ENCODE peak calls at places on chromosomes 2 and 18, in five cellular contexts. U, R, D, S and B are unnamed samples.

GRCh38 chr2:43559391-43560230 is 36.2 kb downstream of the THADA start:
- DNase-seq in R (peak), U (no peak), D (no peak), S (no peak), B (no peak)

GRCh38 chr2:160343404-160343803 is 143.3 kb upstream of the ITGB6 start:
- DNase-seq in R (no peak), D (no peak), U (no peak), S (no peak), B (no peak)

GRCh38 chr2:172985139-172985874 is 90.3 kb upstream of the MAP3K20 start:
- DNase-seq in S (no peak), R (no peak), D (peak), U (peak), B (no peak)

GRCh38 chr18:36194719-36195315 is 7.5 kb downstream of the MOCOS start:
- DNase-seq in R (no peak), U (no peak), S (no peak), D (no peak), B (no peak)

GRCh38 chr18:45081579-45082181 is 401.0 kb downstream of the SETBP1 start:
- DNase-seq in U (no peak), R (no peak), D (peak), S (no peak), B (no peak)

GRCh38 chr2:61471905-61472805 is 1.3 kb upstream of the USP34 start:
- DNase-seq in D (peak), U (no peak), S (no peak), R (peak), B (peak)

GRCh38 chr2:173943738-173944137 is 21.4 kb downstream of the SP3 start:
- DNase-seq in R (no peak), D (no peak), S (no peak), U (no peak), B (no peak)

GRCh38 chr2:20143263-20143662 is 81.7 kb downstream of the SDC1 start:
- DNase-seq in U (no peak), S (no peak), D (peak), R (no peak), B (no peak)

GRCh38 chr2:213246665-213247281 is 37.5 kb upstream of the SPAG16 start:
- DNase-seq in D (peak), S (peak), R (no peak), U (no peak), B (peak)

GRCh38 chr18:68024716-68025115 is 508.2 kb upstream of the DSEL start:
- DNase-seq in U (no peak), S (no peak), D (peak), R (no peak), B (no peak)

GRCh38 chr2:74944987-74945782 is 13.3 kb upstream of the POLE4 start:
- DNase-seq in S (no peak), D (peak), R (peak), U (no peak), B (no peak)

GRCh38 chr2:28358668-28359201 is 33.9 kb upstream of the FOSL2 start:
- DNase-seq in R (no peak), U (no peak), S (no peak), D (no peak), B (no peak)

GRCh38 chr2:9658972-9659371 is 28.2 kb upstream of the YWHAQ start:
- DNase-seq in D (no peak), U (no peak), R (no peak), S (no peak), B (no peak)

GRCh38 chr2:239225456-239225855 is 175.4 kb downstream of the HDAC4 start:
- DNase-seq in S (no peak), R (no peak), U (no peak), D (no peak), B (no peak)

GRCh38 chr2:126790987-126791780 is 107.5 kb upstream of the TEX51 start:
- DNase-seq in U (no peak), S (no peak), R (no peak), D (no peak), B (no peak)
- TF ChIP-seq CTCF in U (no peak), S (no peak), R (no peak), D (no peak), B (no peak)

DNA sequence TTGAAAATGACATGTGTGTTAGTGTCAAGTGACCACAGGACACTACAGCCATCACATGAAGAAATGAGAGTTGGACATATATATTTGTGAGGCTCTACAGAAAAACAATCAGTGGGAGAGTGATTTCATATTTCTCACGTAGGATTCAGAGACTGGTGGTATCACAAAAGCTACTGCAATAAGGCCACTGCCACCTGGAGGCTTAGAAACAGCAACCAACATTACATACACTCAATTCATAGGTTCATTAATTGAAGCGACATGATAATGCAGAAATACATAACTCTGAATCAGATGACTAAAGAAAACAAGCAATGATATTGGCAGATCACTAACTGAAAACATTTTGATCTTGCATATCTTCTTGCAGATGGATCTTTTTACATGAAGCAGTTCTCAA is 248.1 kb upstream of the KLHL14 start:
- DNase-seq in U (no peak), D (no peak), S (no peak), R (no peak), B (no peak)
- TF ChIP-seq CTCF in U (no peak), D (no peak), S (no peak), R (no peak), B (no peak)

GRCh38 chr2:231409773-231410172 is 14.3 kb downstream of the B3GNT7 start:
- DNase-seq in S (no peak), D (no peak), R (no peak), U (no peak), B (no peak)

GRCh38 chr2:231411871-231412615 is 16.5 kb downstream of the B3GNT7 start:
- DNase-seq in U (peak), D (peak), S (peak), R (peak), B (peak)

GRCh38 chr2:231412616-231412963 is 17.1 kb downstream of the B3GNT7 start:
- DNase-seq in U (no peak), D (no peak), S (no peak), R (no peak), B (no peak)

GRCh38 chr2:231411237-231411636 is 15.7 kb downstream of the B3GNT7 start:
- DNase-seq in D (no peak), S (no peak), U (no peak), R (no peak), B (no peak)

GRCh38 chr2:231410293-231411004 is 14.9 kb downstream of the B3GNT7 start:
- DNase-seq in S (no peak), U (no peak), D (no peak), R (no peak), B (no peak)
- TF ChIP-seq CTCF in S (peak), U (no peak), D (peak), R (no peak), B (no peak)

GRCh38 chr2:40809156-40809555 is 357.3 kb upstream of the SLC8A1 start:
- DNase-seq in R (no peak), U (no peak), S (no peak), D (no peak), B (no peak)

DNA sequence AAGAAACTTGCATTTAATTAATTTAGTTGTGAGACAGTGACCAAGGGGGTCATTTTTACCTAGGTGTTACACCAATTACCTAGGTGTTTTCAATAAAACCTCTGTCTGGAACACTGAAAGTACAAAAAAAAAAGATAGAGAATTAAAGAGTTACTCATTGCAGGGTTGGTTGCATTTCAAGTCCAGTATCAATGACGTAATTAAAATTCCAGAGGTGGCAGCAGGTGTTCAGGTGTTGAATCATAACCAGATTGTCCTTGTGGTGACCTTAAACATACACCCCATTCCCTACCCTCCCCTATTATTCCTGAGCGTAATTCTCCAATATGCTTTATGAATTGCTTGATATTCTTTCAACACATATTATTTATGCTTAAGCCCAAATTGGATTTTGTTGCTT is 352.0 kb upstream of the SLC8A1 start:
- DNase-seq in D (no peak), S (no peak), R (no peak), U (no peak), B (no peak)
- TF ChIP-seq CTCF in D (no peak), S (no peak), R (no peak), U (no peak), B (no peak)

GRCh38 chr2:226795281-226796011 is 4.2 kb downstream of the IRS1 start:
- DNase-seq in D (no peak), S (no peak), U (no peak), R (no peak), B (no peak)
- TF ChIP-seq CTCF in D (peak), S (no peak), U (no peak), R (no peak), B (no peak)

GRCh38 chr2:152555048-152555447 is 162.2 kb downstream of the PRPF40A start:
- DNase-seq in R (no peak), S (no peak), U (no peak), D (peak), B (no peak)
- TF ChIP-seq CTCF in R (no peak), S (peak), U (no peak), D (peak), B (no peak)

DNA sequence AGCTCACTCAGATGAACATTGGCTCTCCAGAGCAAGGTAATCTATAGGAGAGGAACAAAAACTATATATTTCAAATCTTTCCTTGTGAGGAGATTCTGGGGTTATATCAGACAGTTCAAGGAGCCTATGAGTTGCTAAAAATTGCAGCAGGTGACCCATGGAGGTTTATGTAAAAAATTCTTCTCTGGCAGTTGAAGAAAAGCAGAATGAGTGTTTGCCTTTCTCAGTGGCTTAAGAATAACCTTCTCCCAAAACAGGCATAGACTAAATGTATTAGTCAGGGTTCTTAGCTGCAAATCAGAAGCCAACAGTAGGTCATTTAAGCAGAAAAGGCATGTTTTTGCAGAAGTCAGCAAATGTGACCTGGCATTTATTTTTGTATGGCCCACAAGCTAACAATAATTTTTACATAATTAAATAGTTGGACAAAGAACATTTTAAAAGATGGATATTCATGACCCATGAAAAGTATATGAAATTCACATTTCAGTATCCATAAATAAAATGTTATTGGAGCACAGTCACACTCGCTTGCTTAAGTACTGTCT is 93.3 kb upstream of the TLK1 start:
- DNase-seq in U (no peak), R (no peak), D (no peak), S (no peak), B (no peak)
- TF ChIP-seq CTCF in U (no peak), R (no peak), D (no peak), S (peak), B (no peak)

GRCh38 chr2:237132799-237133198 is 47.1 kb downstream of the COPS8 start:
- DNase-seq in U (peak), S (no peak), D (no peak), R (peak), B (no peak)
- TF ChIP-seq CTCF in U (no peak), S (peak), D (no peak), R (peak), B (peak)

DNA sequence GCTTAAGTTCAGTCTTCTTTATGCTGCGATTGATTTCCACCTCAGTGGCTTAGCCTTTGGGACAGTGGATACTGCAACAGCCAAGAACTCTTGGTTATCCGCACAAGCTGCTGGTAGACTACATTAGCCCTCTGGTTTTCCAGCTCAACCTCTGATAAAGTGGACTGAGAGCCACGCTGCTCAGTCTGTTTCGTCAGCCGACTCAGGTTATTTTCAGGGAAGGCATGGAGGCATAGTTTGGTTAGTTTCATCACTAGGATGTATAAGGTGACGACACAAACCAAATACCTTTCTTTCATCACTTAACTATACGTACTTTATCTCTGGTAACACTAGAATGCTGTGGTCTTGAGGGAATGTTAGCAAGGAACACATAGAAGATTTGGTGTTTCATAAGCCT is 14.2 kb downstream of the CD8A start:
- DNase-seq in S (no peak), D (no peak), R (no peak), U (no peak), B (no peak)
- TF ChIP-seq CTCF in S (no peak), D (no peak), R (no peak), U (no peak), B (no peak)